ENCODE peak calls at places on chromosomes 16 and 17, in six cellular contexts. W is A549, P is stomach, U is suprapubic skin, E is K562, C is fibroblast of the aortic adventitia. T is an unnamed sample.

GRCh38 chr16:11615756-11616447 is 29.2 kb upstream of the LITAF start:
- DNase-seq in W (no peak), P (no peak), U (no peak), E (peak), C (no peak), T (no peak)

GRCh38 chr17:69367298-69367697 is 40.4 kb upstream of the ABCA5 start:
- DNase-seq in W (no peak), P (no peak), U (no peak), E (no peak), C (no peak), T (no peak)

GRCh38 chr16:3548445-3548844 is 28.8 kb downstream of the NLRC3 start:
- DNase-seq in W (no peak), P (no peak), U (no peak), E (no peak), C (no peak), T (no peak)

GRCh38 chr16:68790130-68790761 is 53.1 kb upstream of the TANGO6 start:
- DNase-seq in W (peak), P (peak), U (no peak), E (no peak), C (peak), T (no peak)

GRCh38 chr16:27473101-27473900 is 71.3 kb downstream of the IL21R start:
- DNase-seq in W (no peak), P (no peak), U (no peak), E (no peak), C (no peak), T (no peak)

GRCh38 chr16:72990003-72990521 is 57.9 kb downstream of the ZFHX3 start:
- DNase-seq in W (peak), P (peak), U (peak), E (no peak), C (peak), T (no peak)

GRCh38 chr17:17204635-17205231 is 1.4 kb downstream of the PLD6 start:
- DNase-seq in W (no peak), P (no peak), U (no peak), E (no peak), C (no peak), T (no peak)

GRCh38 chr17:81397314-81398169 is 2.3 kb downstream of the BAHCC1 start:
- DNase-seq in W (peak), P (peak), U (no peak), E (no peak), C (peak), T (peak)

GRCh38 chr16:57531253-57531575 is 5.2 kb downstream of the CCDC102A start:
- DNase-seq in W (no peak), P (no peak), U (peak), E (no peak), C (no peak), T (no peak)

GRCh38 chr17:30352247-30352814 is 18.5 kb upstream of the TMIGD1 start:
- DNase-seq in W (no peak), P (no peak), U (no peak), E (no peak), C (no peak), T (no peak)

GRCh38 chr17:63571632-63572310 is 21.5 kb downstream of the DCAF7 start:
- DNase-seq in W (no peak), P (no peak), U (no peak), E (peak), C (peak), T (no peak)

GRCh38 chr17:48541036-48541573 is 3.8 kb downstream of the HOXB2 start:
- DNase-seq in W (no peak), P (no peak), U (no peak), E (no peak), C (peak), T (no peak)

GRCh38 chr16:74923766-74924460 is 61.0 kb downstream of the WDR59 start:
- DNase-seq in W (no peak), P (peak), U (peak), E (no peak), C (peak), T (no peak)

GRCh38 chr17:80047176-80047575 is 10.7 kb downstream of the CCDC40 start:
- DNase-seq in W (no peak), P (no peak), U (no peak), E (no peak), C (no peak), T (no peak)

GRCh38 chr17:55056530-55056929 is 88.0 kb downstream of the STXBP4 start:
- DNase-seq in W (no peak), P (peak), U (no peak), E (no peak), C (peak), T (no peak)

GRCh38 chr17:48351916-48352332 is 78.1 kb downstream of the SKAP1 start:
- DNase-seq in W (peak), P (no peak), U (no peak), E (peak), C (peak), T (no peak)

GRCh38 chr16:67150833-67151396 is at the start of gene B3GNT9:
- DNase-seq in W (peak), P (peak), U (no peak), E (peak), C (peak), T (no peak)

GRCh38 chr17:75019710-75020109 is 7.2 kb downstream of the MRPL58 start:
- DNase-seq in W (no peak), P (no peak), U (no peak), E (no peak), C (no peak), T (no peak)

GRCh38 chr16:29684671-29685070 is 5.7 kb downstream of the QPRT start:
- DNase-seq in W (no peak), P (no peak), U (no peak), E (no peak), C (no peak), T (no peak)
- TF ChIP-seq CTCF in W (no peak), P (no peak), U (no peak), E (no peak), C (no peak), T (no peak)

DNA sequence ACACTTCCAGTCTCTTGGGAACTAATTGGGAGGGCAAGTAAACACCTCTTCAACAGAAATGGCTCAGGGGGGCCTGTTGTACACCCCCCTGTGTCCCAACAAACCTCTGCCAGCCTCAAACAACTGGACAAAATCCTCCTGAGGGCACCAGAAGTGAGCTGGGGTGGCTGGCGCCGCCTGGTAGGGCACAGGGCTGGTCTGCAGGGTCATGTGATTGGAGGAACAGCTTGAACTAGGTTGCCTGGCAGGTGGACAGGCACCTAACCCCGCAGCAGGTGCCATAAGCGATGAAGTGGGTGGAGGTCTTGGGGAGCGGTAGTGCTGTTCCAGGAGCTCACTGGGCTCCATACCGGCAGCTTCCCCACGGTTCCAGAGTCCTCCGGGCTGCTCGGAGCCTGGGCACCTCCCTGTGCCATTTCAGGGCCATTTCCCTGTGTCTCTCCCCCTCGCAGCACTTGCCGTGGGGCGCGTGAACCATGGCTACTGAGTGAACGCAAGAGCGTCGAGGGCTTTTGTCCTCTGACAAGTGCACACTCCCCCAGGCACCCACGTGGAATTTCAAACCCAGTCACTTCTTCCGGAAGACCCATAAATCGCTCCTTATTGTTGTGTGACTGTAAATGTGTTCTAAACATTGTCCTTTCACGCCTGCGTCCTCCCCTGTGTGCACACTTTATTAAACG is 101.5 kb downstream of the SEC14L1 start:
- DNase-seq in W (no peak), P (no peak), U (no peak), E (no peak), C (no peak), T (no peak)
- TF ChIP-seq CTCF in W (no peak), P (no peak), U (no peak), E (no peak), C (no peak), T (no peak)

GRCh38 chr16:24132048-24132796 is 123.9 kb upstream of the CACNG3 start:
- DNase-seq in W (no peak), P (no peak), U (no peak), E (no peak), C (no peak), T (no peak)
- TF ChIP-seq CTCF in W (no peak), P (no peak), U (no peak), E (no peak), C (no peak), T (no peak)

GRCh38 chr16:53546988-53547391 is 44.0 kb upstream of the AKTIP start:
- DNase-seq in W (peak), P (no peak), U (no peak), E (peak), C (no peak), T (peak)
- TF ChIP-seq CTCF in W (no peak), P (no peak), U (no peak), E (peak), C (no peak), T (peak)

DNA sequence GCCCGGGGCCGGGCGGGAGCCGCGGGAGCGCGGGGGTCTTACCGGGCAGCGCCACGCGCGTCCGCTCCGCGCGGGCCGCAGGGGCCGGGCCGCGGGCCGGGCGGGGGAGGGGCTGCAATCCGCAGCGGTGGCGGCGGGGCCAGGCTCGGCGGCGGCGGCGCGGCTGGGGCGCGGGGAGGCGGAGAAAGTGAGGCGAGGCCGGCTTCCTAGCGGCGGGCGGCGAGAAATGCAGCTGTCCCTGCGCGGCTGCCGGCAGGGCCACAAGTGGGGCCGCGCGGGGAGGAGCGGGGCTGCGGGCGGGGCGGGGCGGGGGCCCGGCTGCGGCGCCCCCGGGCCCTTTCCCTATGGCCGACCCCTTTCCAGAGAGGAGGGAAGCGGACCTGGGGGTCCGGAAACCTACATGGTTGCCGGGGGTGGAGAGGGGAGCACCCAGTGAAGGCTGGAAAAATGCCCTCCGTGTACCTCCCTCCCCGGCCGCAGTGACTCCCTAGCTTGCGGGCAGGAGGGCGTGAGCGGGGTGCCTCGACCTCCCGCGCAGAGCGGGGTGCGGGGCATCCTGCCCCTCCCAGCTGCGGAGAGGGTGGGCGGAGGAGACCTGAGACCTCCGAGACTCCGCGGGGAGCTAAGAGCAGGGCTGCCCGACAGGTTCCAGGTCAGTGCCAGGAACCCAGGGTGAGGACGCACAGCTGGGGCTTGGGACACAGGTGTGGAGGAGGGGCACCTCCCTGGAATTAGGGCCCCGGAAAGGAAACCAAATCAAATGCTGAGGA is at the start of gene CUEDC1:
- DNase-seq in W (peak), P (peak), U (no peak), E (peak), C (peak), T (peak)
- TF ChIP-seq CTCF in W (peak), P (no peak), U (peak), E (no peak), C (peak), T (peak)

DNA sequence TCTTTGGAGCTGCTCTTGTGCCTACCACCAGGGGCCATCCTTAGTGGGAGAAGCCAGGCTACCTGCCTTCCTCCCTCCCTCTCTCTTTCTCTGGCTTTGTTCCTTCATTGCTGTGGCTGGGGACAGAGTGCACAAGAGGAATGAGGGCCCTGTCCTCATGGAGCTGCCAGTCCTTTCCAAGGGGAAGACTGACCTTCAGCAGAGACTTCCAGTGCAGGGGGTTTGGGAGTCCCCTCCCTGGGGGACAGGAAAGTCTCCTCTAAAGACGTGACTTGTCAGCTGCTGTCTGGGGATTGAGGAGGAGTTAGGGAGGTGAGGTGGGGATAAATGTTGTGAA is 108.1 kb downstream of the CMIP start:
- DNase-seq in W (no peak), P (no peak), U (no peak), E (no peak), C (no peak), T (no peak)
- TF ChIP-seq CTCF in W (no peak), P (no peak), U (no peak), E (no peak), C (no peak), T (no peak)

DNA sequence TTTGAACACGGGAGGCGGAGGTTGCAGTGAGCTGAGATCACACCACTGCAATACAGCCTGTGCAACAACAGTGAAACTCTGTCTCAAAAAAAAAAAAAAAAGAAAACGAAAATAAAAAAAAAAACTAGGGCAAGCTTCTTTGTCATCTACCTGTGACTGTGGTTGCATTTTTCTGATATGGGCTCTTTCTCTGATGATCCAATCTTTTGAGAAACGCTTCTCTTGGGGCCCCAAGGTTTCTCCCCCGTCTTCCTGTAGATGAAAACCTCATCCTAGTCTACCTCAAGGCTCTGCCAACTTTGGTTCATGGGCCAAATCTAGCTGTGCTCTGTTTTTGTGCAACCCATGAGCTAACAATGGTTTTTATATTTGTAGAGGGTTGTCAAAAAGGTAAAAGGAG is 231.2 kb downstream of the NTN1 start:
- DNase-seq in W (no peak), P (no peak), U (no peak), E (no peak), C (no peak), T (no peak)
- TF ChIP-seq CTCF in W (no peak), P (no peak), U (no peak), E (no peak), C (no peak), T (no peak)